ENCODE peak calls at places on chromosome 18, in seven cellular contexts. R is lower lobe of right lung, P is mesendoderm, W is keratinocyte, H is fibroblast of lung, X is adipocyte, F is HAP-1. Y is an unnamed sample. For H3K4me1, the result is how much of the 10 kb centered on the place peaks cover.

GRCh38 chr18:26646897-26647296 is 98.5 kb upstream of the KCTD1 start:
- DNase-seq in F (no peak), P (no peak), X (no peak), R (no peak), H (no peak), W (no peak), Y (no peak)

GRCh38 chr18:37243756-37244155 is 321.8 kb downstream of the CELF4 start:
- DNase-seq in W (no peak), F (no peak), P (peak), H (no peak), X (no peak), R (no peak), Y (no peak)

GRCh38 chr18:39318008-39318407 is 1752.4 kb upstream of the CELF4 start:
- DNase-seq in W (no peak), P (no peak), F (no peak), X (no peak), R (no peak), H (no peak), Y (no peak)

GRCh38 chr18:12048827-12049175 is 44.8 kb upstream of the ANKRD62 start:
- DNase-seq in X (peak), F (no peak), W (no peak), H (peak), R (no peak), P (no peak), Y (no peak)

GRCh38 chr18:45496746-45497145 is 118.5 kb upstream of the SLC14A2 start:
- DNase-seq in W (no peak), H (no peak), R (no peak), F (no peak), P (no peak), X (no peak), Y (no peak)

GRCh38 chr18:63823516-63824219 is 48.5 kb downstream of the SERPINB7 start:
- DNase-seq in H (peak), F (peak), X (peak), P (peak), R (peak), W (no peak), Y (no peak)

GRCh38 chr18:77063256-77063655 is 69.3 kb downstream of the MBP start:
- DNase-seq in X (no peak), P (no peak), R (peak), F (no peak), W (peak), H (peak), Y (no peak)

GRCh38 chr18:39232937-39233336 is 1667.3 kb upstream of the CELF4 start:
- DNase-seq in F (no peak), P (no peak), W (no peak), X (no peak), R (no peak), H (no peak), Y (no peak)

GRCh38 chr18:58005885-58006523 is 38.0 kb upstream of the NEDD4L start:
- DNase-seq in P (no peak), H (peak), R (no peak), X (peak), W (peak), F (no peak), Y (no peak)

GRCh38 chr18:7784171-7784570 is 217.1 kb downstream of the PTPRM start:
- DNase-seq in W (no peak), R (no peak), P (peak), H (no peak), F (no peak), X (no peak), Y (peak)

GRCh38 chr18:62715829-62716678 is 713 bp downstream of the PHLPP1 start:
- DNase-seq in F (peak), X (peak), W (no peak), R (peak), H (peak), P (peak), Y (peak)

GRCh38 chr18:69569133-69569532 is 168.4 kb downstream of the DOK6 start:
- DNase-seq in F (no peak), H (no peak), W (no peak), R (no peak), P (no peak), X (no peak), Y (no peak)

GRCh38 chr18:67010916-67011315 is 407.0 kb upstream of the CDH19 start:
- DNase-seq in H (no peak), F (no peak), P (no peak), R (no peak), X (peak), W (no peak), Y (no peak)

GRCh38 chr18:71598374-71598773 is 945.8 kb downstream of the CBLN2 start:
- DNase-seq in R (no peak), H (peak), P (no peak), F (no peak), W (no peak), X (no peak), Y (no peak)

GRCh38 chr18:21684731-21685130 is 19.8 kb downstream of the ABHD3 start:
- DNase-seq in H (no peak), F (no peak), W (no peak), P (no peak), R (no peak), X (no peak), Y (no peak)

GRCh38 chr18:69664399-69664798 is 263.7 kb downstream of the DOK6 start:
- DNase-seq in H (no peak), W (no peak), P (no peak), R (no peak), F (no peak), X (peak), Y (no peak)

GRCh38 chr18:29218101-29218500 is 1041.2 kb upstream of the CDH2 start:
- DNase-seq in W (no peak), P (no peak), X (no peak), H (no peak), F (no peak), R (no peak), Y (no peak)

GRCh38 chr18:58348947-58349346 is 279.9 kb downstream of the ALPK2 start:
- DNase-seq in W (no peak), H (no peak), F (no peak), R (peak), P (no peak), X (no peak), Y (no peak)

GRCh38 chr18:24989760-24990547 is 362.0 kb downstream of the ZNF521 start:
- DNase-seq in X (no peak), W (no peak), P (peak), R (no peak), F (no peak), H (no peak), Y (no peak)

GRCh38 chr18:24986611-24987270 is 365.2 kb downstream of the ZNF521 start:
- DNase-seq in R (no peak), H (peak), F (no peak), P (peak), X (peak), W (no peak), Y (no peak)

GRCh38 chr18:24987933-24988840 is 363.8 kb downstream of the ZNF521 start:
- DNase-seq in H (no peak), W (no peak), X (no peak), F (no peak), P (no peak), R (no peak), Y (no peak)

GRCh38 chr18:24985616-24986015 is 366.4 kb downstream of the ZNF521 start:
- DNase-seq in H (no peak), P (no peak), R (no peak), X (peak), W (no peak), F (no peak), Y (no peak)

GRCh38 chr18:24987271-24987932 is 364.6 kb downstream of the ZNF521 start:
- DNase-seq in X (peak), H (peak), F (peak), W (no peak), P (peak), R (no peak), Y (no peak)
- H3K4me3 ChIP-seq in X (peak), H (peak), F (no peak), W (no peak), P (no peak), R (no peak), Y (no peak)

GRCh38 chr18:51029694-51030536 is at the start of gene SMAD4:
- DNase-seq in H (peak), X (peak), F (peak), P (peak), W (peak), R (peak), Y (peak)
- H3K4me1 ChIP-seq in H (under half), X (under half), F (under half), P (under half), W (under half), R (under half), Y (under half)

DNA sequence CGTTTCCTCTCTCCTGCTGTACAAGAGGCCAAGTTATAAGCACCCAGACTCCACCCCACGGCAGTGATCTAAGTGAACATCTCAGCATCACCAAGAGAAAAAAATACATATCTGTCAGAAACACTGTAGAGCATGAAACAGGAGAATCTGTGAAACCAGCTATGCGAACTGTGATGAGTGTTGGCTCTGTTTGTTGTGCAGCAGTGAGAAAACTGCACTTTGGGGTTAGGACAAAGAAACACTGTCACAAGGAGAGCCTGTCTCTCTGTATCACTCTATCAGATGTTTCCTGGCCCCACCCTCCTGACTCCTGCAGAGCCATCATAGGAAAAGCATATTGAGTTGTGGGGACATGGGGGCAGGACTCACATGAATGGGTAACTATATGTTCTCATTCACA is 87.1 kb downstream of the LAMA3 start:
- DNase-seq in F (no peak), H (no peak), X (no peak), R (no peak), P (no peak), W (no peak), Y (no peak)
- H3K4me3 ChIP-seq in F (no peak), H (no peak), X (no peak), R (no peak), P (no peak), W (no peak), Y (no peak)

DNA sequence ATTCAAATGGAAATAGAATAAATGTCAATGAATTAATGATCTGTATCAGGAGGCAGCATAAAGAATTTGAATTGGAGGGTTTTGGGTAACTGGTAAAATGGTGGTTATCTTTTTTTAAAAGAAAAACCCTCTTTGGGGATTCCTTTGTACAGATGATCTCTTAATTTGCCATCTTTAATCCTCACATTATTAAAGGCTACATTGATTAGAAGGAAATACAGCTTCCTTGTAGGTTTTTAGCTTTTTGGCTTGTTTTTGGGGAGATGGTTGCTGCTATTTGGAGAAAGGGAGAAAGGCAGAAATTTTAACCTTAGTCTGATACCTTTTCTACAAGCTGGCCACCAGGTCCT is 600 bp upstream of the MAPRE2 start:
- DNase-seq in W (no peak), H (no peak), X (no peak), F (no peak), P (no peak), R (no peak), Y (no peak)
- H3K4me1 ChIP-seq in W (under half), H (under half), X (under half), F (under half), P (under half), R (under half), Y (under half)